ENCODE peak calls at places on chromosomes 5 and 9, in six cellular contexts. B, Y, A, V, I and H are unnamed samples.

GRCh38 chr5:126624534-126624933 is 23.8 kb downstream of the PHAX start:
- DNase-seq in B (no peak), Y (no peak), A (no peak), V (no peak), I (no peak), H (peak)

GRCh38 chr5:64947031-64947430 is 178.3 kb downstream of the CWC27 start:
- DNase-seq in B (no peak), Y (no peak), A (no peak), V (no peak), I (no peak), H (peak)

GRCh38 chr5:173557123-173557903 is 59.1 kb downstream of the BOD1 start:
- DNase-seq in B (no peak), Y (no peak), A (no peak), V (no peak), I (no peak), H (no peak)

GRCh38 chr9:706606-707451 is 134.7 kb upstream of the DMRT1 start:
- DNase-seq in B (peak), Y (peak), A (peak), V (peak), I (peak), H (peak)

GRCh38 chr9:130869250-130869649 is 27.4 kb downstream of the QRFP start:
- DNase-seq in B (peak), Y (peak), A (peak), V (no peak), I (peak), H (no peak)

GRCh38 chr5:114407783-114408182 is 45.9 kb downstream of the KCNN2 start:
- DNase-seq in B (no peak), Y (no peak), A (no peak), V (no peak), I (no peak), H (no peak)

GRCh38 chr9:114790521-114790920 is 15.3 kb downstream of the TNFSF15 start:
- DNase-seq in B (no peak), Y (no peak), A (no peak), V (no peak), I (no peak), H (no peak)

GRCh38 chr5:106113922-106114321 is 1556.8 kb downstream of the EFNA5 start:
- DNase-seq in B (no peak), Y (no peak), A (no peak), V (no peak), I (no peak), H (no peak)

GRCh38 chr9:131273791-131274673 is 2.3 kb downstream of the FAM78A start:
- DNase-seq in B (no peak), Y (peak), A (no peak), V (no peak), I (no peak), H (no peak)

GRCh38 chr5:77316871-77317661 is 106.6 kb downstream of the PDE8B start:
- DNase-seq in B (no peak), Y (no peak), A (no peak), V (no peak), I (no peak), H (no peak)

GRCh38 chr9:134568756-134569155 is 72.8 kb upstream of the COL5A1 start:
- DNase-seq in B (no peak), Y (no peak), A (no peak), V (no peak), I (no peak), H (no peak)

GRCh38 chr5:11182441-11183080 is 421.5 kb upstream of the DAP start:
- DNase-seq in B (peak), Y (no peak), A (no peak), V (no peak), I (no peak), H (peak)

GRCh38 chr5:10099548-10099947 is 150.1 kb downstream of the ATPSCKMT start:
- DNase-seq in B (no peak), Y (no peak), A (no peak), V (no peak), I (no peak), H (no peak)

GRCh38 chr9:107425110-107426025 is 64.2 kb downstream of the KLF4 start:
- DNase-seq in B (peak), Y (peak), A (peak), V (peak), I (peak), H (peak)

GRCh38 chr9:132410642-132411041 is 631 bp downstream of the CFAP77 start:
- DNase-seq in B (no peak), Y (no peak), A (no peak), V (no peak), I (no peak), H (no peak)

GRCh38 chr9:134626576-134627416 is 14.8 kb upstream of the COL5A1 start:
- DNase-seq in B (no peak), Y (no peak), A (no peak), V (no peak), I (no peak), H (no peak)

GRCh38 chr9:4290427-4290837 is 9.4 kb downstream of the GLIS3 start:
- DNase-seq in B (no peak), Y (no peak), A (no peak), V (no peak), I (no peak), H (no peak)

GRCh38 chr9:123283455-123283854 is 15.1 kb upstream of the STRBP start:
- DNase-seq in B (no peak), Y (no peak), A (no peak), V (no peak), I (no peak), H (no peak)

GRCh38 chr9:10173561-10173960 is 439.2 kb downstream of the PTPRD start:
- DNase-seq in B (no peak), Y (no peak), A (no peak), V (no peak), I (no peak), H (no peak)

GRCh38 chr9:110021891-110022290 is 186.1 kb downstream of the C9orf152 start:
- DNase-seq in B (no peak), Y (no peak), A (no peak), V (no peak), I (no peak), H (no peak)

GRCh38 chr9:96720435-96720834 is 57.5 kb downstream of the ZNF510 start:
- DNase-seq in B (no peak), Y (no peak), A (no peak), V (no peak), I (no peak), H (no peak)

GRCh38 chr9:29176786-29177185 is 1603.5 kb upstream of the C9orf72 start:
- DNase-seq in B (no peak), Y (no peak), A (no peak), V (no peak), I (no peak), H (no peak)

GRCh38 chr5:35461530-35461929 is 156.1 kb upstream of the SPEF2 start:
- DNase-seq in B (no peak), Y (no peak), A (no peak), V (no peak), I (no peak), H (no peak)

GRCh38 chr9:130215341-130216119 is 43.3 kb downstream of the NCS1 start:
- DNase-seq in B (no peak), Y (no peak), A (no peak), V (no peak), I (no peak), H (no peak)

GRCh38 chr9:119736478-119737454 is 367.5 kb upstream of the BRINP1 start:
- DNase-seq in B (no peak), Y (peak), A (no peak), V (no peak), I (peak), H (no peak)

GRCh38 chr5:35960328-35960727 is 21.9 kb upstream of the CAPSL start:
- DNase-seq in B (no peak), Y (no peak), A (no peak), V (no peak), I (no peak), H (no peak)

GRCh38 chr5:27083763-27084420 is 45.5 kb upstream of the CDH9 start:
- DNase-seq in B (peak), Y (no peak), A (no peak), V (no peak), I (no peak), H (no peak)

GRCh38 chr5:167511-167910 is 23.8 kb upstream of the LRRC14B start:
- DNase-seq in B (no peak), Y (no peak), A (no peak), V (no peak), I (no peak), H (no peak)

GRCh38 chr9:72588336-72588735 is 66.9 kb downstream of the TMC1 start:
- DNase-seq in B (no peak), Y (no peak), A (no peak), V (no peak), I (no peak), H (no peak)

GRCh38 chr5:111072949-111073682 is 1.6 kb downstream of the TSLP start:
- DNase-seq in B (peak), Y (peak), A (peak), V (peak), I (peak), H (peak)

GRCh38 chr5:120624021-120624563 is 160.0 kb downstream of the PRR16 start:
- DNase-seq in B (no peak), Y (no peak), A (no peak), V (no peak), I (no peak), H (no peak)

GRCh38 chr9:1073497-1073896 is 23.3 kb downstream of the DMRT2 start:
- DNase-seq in B (no peak), Y (no peak), A (no peak), V (no peak), I (no peak), H (no peak)

GRCh38 chr9:115115924-115116323 is 2.0 kb downstream of the TNC start:
- DNase-seq in B (no peak), Y (no peak), A (no peak), V (no peak), I (no peak), H (no peak)

GRCh38 chr9:36327903-36328302 is 69.7 kb upstream of the GNE start:
- DNase-seq in B (no peak), Y (no peak), A (no peak), V (no peak), I (no peak), H (no peak)

GRCh38 chr5:93573627-93573974 is 7.4 kb downstream of the NR2F1-AS1 start:
- DNase-seq in B (no peak), Y (no peak), A (no peak), V (no peak), I (no peak), H (no peak)

GRCh38 chr5:120769291-120769872 is 305.3 kb downstream of the PRR16 start:
- DNase-seq in B (no peak), Y (no peak), A (no peak), V (no peak), I (no peak), H (no peak)

GRCh38 chr9:131656356-131657030 is 83.4 kb downstream of the RAPGEF1 start:
- DNase-seq in B (peak), Y (peak), A (peak), V (peak), I (peak), H (no peak)

GRCh38 chr9:126864771-126865170 is 4.3 kb downstream of the ZBTB34 start:
- DNase-seq in B (no peak), Y (no peak), A (no peak), V (no peak), I (no peak), H (no peak)

GRCh38 chr5:127907907-127908306 is 175.7 kb upstream of the SLC12A2 start:
- DNase-seq in B (no peak), Y (no peak), A (no peak), V (no peak), I (no peak), H (no peak)
- TF ChIP-seq CTCF in B (no peak), Y (no peak), A (no peak), V (no peak), I (no peak), H (no peak)

DNA sequence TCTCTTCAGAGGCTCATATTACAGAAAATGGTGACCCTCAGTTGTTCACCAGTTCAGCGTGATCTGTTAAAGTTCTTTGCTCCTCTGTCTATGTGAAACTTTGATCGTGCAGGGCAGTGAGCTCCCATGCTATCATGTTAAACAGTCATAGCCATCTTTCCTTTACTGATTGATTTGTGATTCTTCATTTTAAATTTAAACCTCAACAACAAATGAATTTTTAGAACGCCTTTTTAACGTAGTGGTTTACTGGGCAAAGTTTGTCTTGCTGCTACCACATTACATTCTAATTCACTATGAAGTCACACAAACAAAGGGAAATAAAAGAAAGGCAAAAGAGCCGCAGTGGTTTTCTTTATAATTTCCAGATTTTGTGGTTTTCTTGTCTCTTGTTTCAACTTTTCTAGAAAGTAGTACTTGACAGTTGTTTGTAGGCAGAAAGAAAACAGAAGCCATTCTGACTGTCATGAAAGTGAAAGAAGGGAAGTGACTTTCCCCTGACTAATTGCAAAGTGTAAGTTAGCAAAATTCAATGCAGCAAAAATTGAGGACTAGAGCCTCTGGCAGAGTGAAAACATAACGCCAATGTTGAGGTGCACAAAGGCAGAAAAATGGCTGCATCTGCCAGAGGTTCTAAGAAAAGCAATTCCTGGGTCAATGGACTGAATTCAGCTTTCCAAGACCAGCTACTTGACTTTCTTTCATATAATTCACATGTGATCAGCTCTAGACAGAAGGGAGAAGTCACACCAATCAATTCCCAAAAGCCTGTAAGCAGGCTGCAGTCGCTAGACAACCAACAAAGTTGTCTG is 7.0 kb upstream of the IFNA6 start:
- DNase-seq in B (no peak), Y (no peak), A (no peak), V (no peak), I (no peak), H (no peak)
- TF ChIP-seq CTCF in B (no peak), Y (no peak), A (no peak), V (no peak), I (no peak), H (no peak)

DNA sequence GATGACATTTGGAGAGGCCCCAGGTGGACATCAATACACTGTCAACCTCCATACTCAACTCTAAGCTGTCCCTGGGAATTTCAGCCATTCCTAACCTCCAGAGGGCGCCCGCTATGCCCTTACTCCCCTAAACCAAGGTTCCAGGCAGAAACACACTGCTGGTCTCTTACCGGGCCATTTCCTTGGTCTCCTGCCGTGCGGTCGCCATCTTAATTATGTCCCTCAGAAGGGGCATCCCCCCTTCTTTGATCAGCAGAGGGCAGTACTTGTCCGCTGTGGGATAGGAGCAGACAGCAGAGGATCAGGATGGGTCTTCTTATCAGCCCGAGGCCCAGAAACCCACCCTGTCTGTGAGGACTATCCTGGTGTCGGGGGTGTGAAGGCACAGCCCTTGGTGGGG is 9.3 kb upstream of the ZDHHC12 start:
- DNase-seq in B (peak), Y (no peak), A (peak), V (peak), I (peak), H (peak)
- TF ChIP-seq CTCF in B (no peak), Y (peak), A (peak), V (peak), I (peak), H (peak)

GRCh38 chr5:139847790-139848507 is 52.3 kb downstream of the PSD2 start:
- DNase-seq in B (peak), Y (peak), A (peak), V (peak), I (peak), H (peak)
- TF ChIP-seq CTCF in B (no peak), Y (no peak), A (peak), V (no peak), I (no peak), H (no peak)